ENCODE peak calls at places on chromosome 17, in eight cellular contexts. L is stomach, U is mesothelial cell of epicardium, W is progenitor cell of endocrine pancreas, V is neural progenitor cell, Z is fibroblast of pulmonary artery, S is RWPE1, K is HCT116. I is an unnamed sample.

GRCh38 chr17:73947281-73947975 is 256.1 kb upstream of the RPL38 start:
- DNase-seq in V (no peak), L (no peak), U (no peak), K (no peak), S (no peak), Z (no peak), W (no peak), I (no peak)

GRCh38 chr17:21452377-21453143 is 76.4 kb downstream of the KCNJ12 start:
- DNase-seq in K (peak), U (no peak), W (no peak), V (peak), L (peak), S (peak), Z (peak), I (peak)

GRCh38 chr17:50209472-50210248 is 8.2 kb upstream of the COL1A1 start:
- DNase-seq in W (no peak), V (peak), U (peak), S (no peak), L (peak), Z (peak), K (no peak), I (peak)

GRCh38 chr17:63918305-63918704 is 334 bp downstream of the GH1 start:
- DNase-seq in W (no peak), U (no peak), Z (no peak), K (no peak), L (no peak), V (peak), S (no peak), I (no peak)

GRCh38 chr17:61459968-61460718 is 7.9 kb downstream of the TBX4 start:
- DNase-seq in L (no peak), S (no peak), V (no peak), U (no peak), Z (no peak), W (no peak), K (no peak), I (no peak)

GRCh38 chr17:47621293-47622178 is 28.2 kb upstream of the KPNB1 start:
- DNase-seq in V (peak), L (no peak), K (peak), U (peak), W (no peak), S (peak), Z (peak), I (peak)

GRCh38 chr17:44112284-44113280 is 10.9 kb downstream of the HDAC5 start:
- DNase-seq in Z (no peak), W (no peak), V (no peak), U (no peak), S (no peak), L (no peak), K (no peak), I (no peak)

GRCh38 chr17:77074681-77075080 is 66.1 kb upstream of the SEC14L1 start:
- DNase-seq in K (no peak), S (no peak), W (no peak), V (no peak), U (no peak), Z (no peak), L (no peak), I (no peak)

GRCh38 chr17:7562208-7562605 is 488 bp downstream of the SENP3 start:
- DNase-seq in L (no peak), S (no peak), K (no peak), Z (no peak), U (no peak), W (no peak), V (no peak), I (no peak)

GRCh38 chr17:63331301-63331700 is 114.8 kb downstream of the CYB561 start:
- DNase-seq in U (no peak), Z (no peak), K (no peak), S (no peak), L (no peak), W (no peak), V (no peak), I (no peak)

GRCh38 chr17:76492989-76493501 is 8.2 kb downstream of the RHBDF2 start:
- DNase-seq in L (peak), U (no peak), K (no peak), Z (peak), S (peak), V (no peak), W (no peak), I (no peak)

GRCh38 chr17:63996430-63997182 is 1.5 kb upstream of the PRR29 start:
- DNase-seq in K (no peak), W (no peak), U (no peak), Z (no peak), L (no peak), S (no peak), V (peak), I (no peak)

GRCh38 chr17:32723310-32723955 is 153.5 kb downstream of the MYO1D start:
- DNase-seq in K (no peak), S (no peak), V (no peak), U (no peak), Z (no peak), L (no peak), W (no peak), I (no peak)

DNA sequence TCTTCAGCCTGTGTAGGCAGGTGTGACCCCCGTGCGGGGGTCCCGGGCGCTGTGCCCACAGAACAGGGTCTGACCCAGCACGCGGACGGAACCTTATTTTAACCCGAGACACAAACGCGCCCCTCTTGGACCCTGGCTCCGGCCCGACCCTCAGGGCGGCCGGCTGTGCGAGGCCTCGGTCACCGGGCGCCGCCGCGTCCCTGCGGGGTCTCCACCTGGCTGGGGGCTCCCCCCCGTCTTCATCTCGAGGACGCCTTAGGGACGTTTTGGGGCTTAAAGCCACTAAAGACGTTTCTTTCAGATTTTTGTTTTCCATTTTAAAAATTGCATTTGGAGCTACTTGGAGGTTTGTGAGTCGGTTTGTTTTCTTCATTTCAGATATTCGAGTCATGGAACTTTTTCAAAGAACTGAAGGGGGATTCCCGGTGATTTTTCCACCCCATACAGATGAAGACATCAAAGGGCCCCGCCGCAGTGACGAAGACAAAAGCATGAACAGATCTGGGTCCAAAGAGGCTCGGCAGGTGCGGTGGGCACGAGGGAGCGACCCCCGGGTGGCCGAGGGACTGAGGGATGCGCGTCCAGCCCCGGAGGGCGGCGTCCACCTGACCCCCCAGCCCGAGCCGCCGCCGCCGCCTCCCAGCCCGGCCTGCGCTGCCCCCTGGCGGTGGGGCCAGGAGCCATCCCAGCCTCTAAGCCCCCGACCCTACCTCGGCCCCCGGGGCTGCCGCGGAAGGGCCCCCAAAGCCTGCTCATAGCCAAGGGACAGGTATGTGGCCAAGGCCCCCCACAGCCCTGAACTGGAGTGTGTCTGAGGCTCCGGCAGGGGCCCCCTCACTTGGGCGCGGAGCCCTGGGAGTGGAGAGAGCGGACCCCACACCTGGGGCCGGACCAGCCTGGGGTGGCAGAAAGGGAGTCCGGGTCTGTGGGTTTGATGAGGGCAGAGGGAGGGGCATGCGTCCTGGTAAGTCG is 3.8 kb upstream of the CD7 start:
- DNase-seq in Z (peak), S (no peak), K (no peak), U (peak), V (peak), L (no peak), W (no peak), I (no peak)
- TF ChIP-seq CTCF in Z (peak), S (peak), K (peak), U (peak), V (peak), L (peak), W (peak), I (peak)

GRCh38 chr17:57375770-57376181 is 119.5 kb downstream of the MSI2 start:
- DNase-seq in Z (no peak), K (peak), V (no peak), L (no peak), U (no peak), S (peak), W (no peak), I (no peak)
- TF ChIP-seq CTCF in Z (no peak), K (no peak), V (no peak), L (no peak), U (no peak), S (no peak), W (no peak), I (no peak)

DNA sequence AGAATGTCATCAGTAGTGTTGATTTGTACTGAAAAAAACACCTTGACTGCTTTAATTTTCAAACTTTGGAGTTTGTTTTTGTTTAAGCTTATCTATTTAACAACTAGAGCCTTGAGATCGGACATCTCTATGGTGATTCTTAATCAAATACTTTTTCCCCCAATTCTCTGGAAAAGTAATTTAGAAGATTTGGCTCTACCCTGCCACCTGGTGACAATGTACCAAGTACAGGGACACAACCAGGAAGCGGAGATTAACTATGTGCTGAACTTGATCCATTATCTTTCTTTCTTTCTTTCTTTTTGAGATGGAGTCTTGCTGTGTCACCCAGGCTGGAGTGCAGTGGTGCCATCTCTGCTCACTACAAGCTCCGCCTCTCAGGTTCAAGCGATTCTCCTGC is 30.8 kb downstream of the USP43 start:
- DNase-seq in K (no peak), W (no peak), V (no peak), U (no peak), Z (no peak), L (no peak), S (no peak), I (no peak)
- TF ChIP-seq CTCF in K (no peak), W (peak), V (peak), U (no peak), Z (no peak), L (no peak), S (no peak), I (peak)

DNA sequence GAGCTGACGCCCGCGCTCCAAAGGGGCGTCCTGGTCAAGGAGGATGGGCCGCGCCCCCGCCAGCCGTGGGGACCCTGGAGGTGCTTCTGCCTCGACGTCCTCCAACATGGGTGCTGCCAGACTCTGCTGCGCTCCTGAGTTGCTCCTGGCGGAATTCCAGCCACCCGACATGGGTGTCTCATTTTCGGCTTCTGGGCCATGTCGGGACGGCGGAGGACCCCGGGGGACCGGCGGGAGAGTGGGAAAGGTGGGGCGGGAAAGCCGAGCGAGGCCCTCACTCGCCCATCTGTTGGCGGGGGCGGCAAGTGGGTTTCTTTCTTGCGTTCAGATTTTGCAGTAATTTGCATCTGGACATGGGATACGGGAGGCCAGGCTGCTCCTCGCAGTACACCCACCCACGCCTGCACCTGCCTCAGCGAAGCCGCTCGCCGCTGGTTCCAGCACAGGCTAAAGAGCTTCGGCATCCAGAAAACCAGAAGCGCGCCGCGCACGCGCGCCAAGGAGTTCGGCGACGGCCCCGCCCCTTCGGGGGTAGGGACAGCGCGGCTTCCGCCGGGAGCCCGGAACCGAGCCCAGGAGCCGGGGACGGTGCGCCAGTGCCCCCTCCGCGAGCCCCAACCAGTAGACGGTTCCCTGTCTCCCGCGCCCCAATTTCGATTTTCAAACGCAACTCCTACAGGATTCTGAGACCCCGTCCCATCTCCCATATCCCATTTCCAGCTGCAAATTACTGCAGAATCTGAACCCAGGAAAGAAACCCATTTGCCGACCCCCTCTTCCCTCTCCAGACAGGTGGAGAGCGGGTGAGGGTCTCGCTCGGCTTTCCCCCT is at the start of gene ARMC7:
- DNase-seq in U (peak), K (peak), W (peak), S (peak), V (peak), Z (peak), L (peak), I (no peak)
- TF ChIP-seq CTCF in U (no peak), K (no peak), W (no peak), S (no peak), V (no peak), Z (no peak), L (no peak), I (no peak)

GRCh38 chr17:17570207-17570797 is 21.2 kb downstream of the PEMT start:
- DNase-seq in Z (peak), S (no peak), L (peak), V (peak), K (no peak), U (no peak), W (peak), I (no peak)
- TF ChIP-seq CTCF in Z (peak), S (no peak), L (peak), V (peak), K (peak), U (no peak), W (peak), I (peak)